ENCODE peak calls at places on chromosomes 1 and 21, in eight cellular contexts. D, A, E, M, O, S, L and Q are unnamed samples.

GRCh38 chr1:59678809-59679228 is 135.9 kb upstream of the HOOK1 start:
- DNase-seq in O (no peak), D (no peak), M (no peak), S (no peak), E (peak; percentile 75), L (no peak), A (no peak), Q (no peak)

GRCh38 chr1:35031103-35031452 is 667 bp downstream of the ZMYM6 start:
- DNase-seq in E (peak; percentile 64), L (no peak), O (peak; percentile 25), M (no peak), S (peak; percentile 26), D (peak; percentile 85), A (peak; percentile 8), Q (peak; percentile 79)

GRCh38 chr1:1921459-1921862 is 2.4 kb upstream of the TMEM52 start:
- DNase-seq in S (no peak), E (no peak), O (peak; percentile 11), A (no peak), L (peak; percentile 50), M (no peak), D (no peak), Q (no peak)

GRCh38 chr1:108590436-108590835 is 30.5 kb downstream of the EEIG2 start:
- DNase-seq in M (no peak), O (no peak), D (no peak), S (no peak), E (no peak), A (no peak), L (no peak), Q (no peak)

GRCh38 chr1:206851611-206852010 is 13.8 kb upstream of the IL20 start:
- DNase-seq in M (no peak), E (no peak), S (no peak), L (no peak), O (no peak), D (no peak), A (no peak), Q (no peak)

GRCh38 chr1:199759268-199759724 is 268.2 kb upstream of the NR5A2 start:
- DNase-seq in D (no peak), L (no peak), O (no peak), E (no peak), M (no peak), A (no peak), S (no peak), Q (no peak)

GRCh38 chr1:169568497-169568896 is 17.8 kb downstream of the F5 start:
- DNase-seq in M (no peak), D (no peak), S (no peak), L (no peak), O (no peak), E (no peak), A (no peak), Q (no peak)

GRCh38 chr1:230401763-230402294 is 24.3 kb downstream of the PGBD5 start:
- DNase-seq in D (peak; percentile 76), O (no peak), M (no peak), L (no peak), S (no peak), E (no peak), A (no peak), Q (no peak)

GRCh38 chr1:48007044-48007443 is 9.9 kb upstream of the TRABD2B start:
- DNase-seq in O (no peak), D (peak; percentile 23), A (no peak), M (no peak), S (no peak), E (no peak), L (no peak), Q (peak; percentile 22)

GRCh38 chr1:155051342-155051776 is 243 bp downstream of the ADAM15 start:
- DNase-seq in S (no peak), O (no peak), L (no peak), E (no peak), A (no peak), M (no peak), D (no peak), Q (no peak)

DNA sequence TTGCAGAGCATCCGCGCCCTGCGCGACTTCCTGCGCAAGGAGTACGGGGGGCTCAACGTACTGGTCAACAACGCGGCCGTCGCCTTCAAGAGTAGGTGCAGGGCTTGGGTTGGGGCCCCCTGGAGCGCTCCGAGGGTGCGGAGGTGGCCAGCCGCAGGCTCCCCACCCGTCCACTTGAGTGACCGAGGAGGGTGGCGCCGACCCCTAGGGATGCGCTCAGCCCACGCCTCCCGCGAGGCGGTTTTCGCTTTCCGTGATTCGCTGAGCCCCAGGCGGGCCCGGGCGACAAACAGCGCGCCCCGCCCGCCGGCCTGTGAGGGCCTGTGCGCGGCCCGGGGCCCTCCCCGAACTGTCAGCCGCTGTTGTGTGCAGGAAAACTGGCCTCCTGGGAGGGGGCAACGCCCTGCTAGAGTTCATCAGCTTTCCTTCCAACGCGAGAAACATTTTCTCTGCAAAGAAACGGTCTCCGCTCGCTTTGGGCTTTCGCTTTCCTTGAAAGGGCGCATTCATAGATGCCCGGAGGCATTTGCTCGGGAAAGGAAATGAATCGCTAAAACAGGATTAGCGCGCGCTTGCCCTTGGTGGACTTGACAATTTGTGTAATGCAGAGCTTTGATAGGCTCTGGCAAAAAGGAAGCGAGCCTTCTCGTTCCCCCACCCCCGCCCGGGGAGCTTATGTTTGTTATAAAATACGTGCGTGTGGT is 664 bp downstream of the CBR3 start:
- DNase-seq in S (peak; percentile 45), M (peak; percentile 59), D (peak; percentile 92), A (peak; percentile 63), L (no peak), E (peak; percentile 83), O (peak; percentile 62), Q (peak; percentile 58)
- TF ChIP-seq POLR2A in S (peak; percentile 2), M (no peak), D (no peak), A (no peak), L (no peak), E (no peak), O (peak; percentile 67), Q (no peak)

GRCh38 chr1:52693843-52694242 is 4.3 kb downstream of the COA7 start:
- DNase-seq in O (no peak), E (no peak), D (no peak), A (no peak), L (no peak), S (no peak), M (no peak), Q (no peak)

GRCh38 chr1:52702886-52703787 is 5.0 kb upstream of the COA7 start:
- DNase-seq in L (peak; percentile 96), M (peak; percentile 94), A (peak; percentile 86), E (peak; percentile 96), O (peak; percentile 93), D (peak; percentile 98), S (peak; percentile 91), Q (peak; percentile 79)

GRCh38 chr1:52695627-52696026 is 2.5 kb downstream of the COA7 start:
- DNase-seq in S (no peak), A (no peak), D (no peak), L (no peak), O (no peak), E (no peak), M (no peak), Q (no peak)

GRCh38 chr1:52692697-52693096 is 5.5 kb downstream of the COA7 start:
- DNase-seq in S (no peak), M (no peak), E (no peak), L (no peak), A (no peak), O (no peak), D (no peak), Q (no peak)

GRCh38 chr1:52697795-52698674 is at the start of gene COA7:
- DNase-seq in E (peak; percentile 91), A (peak; percentile 85), M (peak; percentile 74), O (peak; percentile 90), D (peak; percentile 97), L (peak; percentile 91), S (peak; percentile 89), Q (peak; percentile 84)
- TF ChIP-seq POLR2A in E (peak; percentile 87), A (no peak), M (no peak), O (no peak), D (no peak), L (peak; percentile 38), S (peak; percentile 34), Q (peak; percentile 60)

DNA sequence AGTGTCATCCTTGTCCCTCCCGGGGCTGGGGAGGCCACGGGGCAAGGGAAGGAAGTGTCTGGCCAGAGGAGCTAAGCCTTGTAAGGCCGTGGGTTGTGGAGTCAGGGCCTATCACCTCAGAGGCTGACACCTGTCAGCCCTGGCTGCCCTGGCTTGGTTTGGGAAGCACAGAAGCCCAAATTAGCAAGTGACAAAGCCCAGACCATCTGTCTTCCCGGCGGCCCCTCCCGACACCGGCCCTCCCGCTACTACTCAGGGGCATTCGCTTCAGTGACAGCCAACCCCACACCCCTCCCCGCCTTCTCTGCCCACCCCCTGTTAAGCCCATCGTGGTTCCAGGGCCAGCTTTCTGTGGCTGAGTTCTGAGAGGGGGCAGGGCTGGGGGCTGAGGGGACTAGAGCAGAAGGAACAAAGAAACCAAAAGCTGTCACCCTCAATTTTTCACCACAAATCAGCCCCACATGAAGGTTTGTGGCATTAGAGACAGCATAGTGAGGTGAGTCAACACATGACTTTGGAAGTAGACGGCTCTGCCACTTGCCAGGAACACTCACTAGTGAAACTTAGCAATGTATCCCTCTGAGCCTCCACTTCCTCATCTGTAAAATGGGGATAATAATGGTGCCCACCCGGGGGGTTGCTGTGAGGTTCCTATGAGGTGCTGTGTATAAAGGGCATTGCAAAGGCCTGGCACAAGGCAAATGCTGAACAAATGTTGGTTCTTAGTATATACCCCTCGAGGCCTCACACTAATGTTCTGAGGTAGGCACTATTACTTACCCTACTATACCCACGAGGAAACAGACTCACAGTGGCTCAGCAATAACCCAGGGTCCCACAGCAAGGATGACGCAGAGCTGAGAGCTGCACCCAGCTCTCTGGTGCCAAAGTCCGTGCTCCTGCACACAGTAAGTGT is 5.1 kb upstream of the TNNI1 start:
- DNase-seq in M (no peak), A (no peak), D (no peak), O (no peak), E (no peak), S (no peak), L (no peak), Q (no peak)
- TF ChIP-seq POLR2A in M (no peak), A (no peak), D (no peak), O (no peak), E (no peak), S (no peak), L (no peak), Q (no peak)

GRCh38 chr1:183023601-183024351 is 556 bp downstream of the LAMC1 start:
- DNase-seq in E (peak; percentile 74), S (peak; percentile 81), O (peak; percentile 84), M (peak; percentile 80), L (peak; percentile 89), D (peak; percentile 92), A (peak; percentile 86), Q (peak; percentile 79)

GRCh38 chr1:183022202-183023145 is 746 bp upstream of the LAMC1 start:
- DNase-seq in S (peak; percentile 80), E (peak; percentile 79), O (peak; percentile 77), D (peak; percentile 97), A (peak; percentile 88), L (peak; percentile 77), M (peak; percentile 89), Q (peak; percentile 92)

GRCh38 chr1:183021405-183022201 is 1.6 kb upstream of the LAMC1 start:
- DNase-seq in E (no peak), S (no peak), A (no peak), O (no peak), M (no peak), L (no peak), D (no peak), Q (no peak)

GRCh38 chr1:183024352-183025337 is 1.4 kb downstream of the LAMC1 start:
- DNase-seq in O (no peak), D (no peak), E (peak; percentile 56), S (no peak), M (no peak), L (no peak), A (no peak), Q (peak; percentile 50)

DNA sequence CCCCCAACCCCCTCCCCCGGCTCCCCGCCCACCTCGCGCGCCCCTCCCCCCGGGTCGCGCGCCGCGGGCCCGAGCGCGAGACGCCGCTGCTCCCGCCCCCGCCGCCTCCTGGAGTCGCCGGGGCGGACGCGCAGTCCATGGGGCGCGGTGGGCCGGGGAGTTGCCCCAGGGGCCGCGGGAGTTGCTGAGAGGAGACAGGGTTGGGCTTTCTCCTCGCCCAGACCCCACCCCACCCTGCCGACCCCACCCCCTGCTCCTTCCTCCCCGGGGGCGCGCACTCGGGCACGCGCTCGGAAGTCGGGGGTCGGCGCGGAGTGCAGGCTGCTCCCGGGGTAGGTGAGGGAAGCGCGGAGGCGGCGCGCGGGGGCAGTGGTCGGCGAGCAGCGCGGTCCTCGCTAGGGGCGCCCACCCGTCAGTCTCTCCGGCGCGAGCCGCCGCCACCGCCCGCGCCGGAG is at the start of gene LAMC1:
- DNase-seq in M (peak; percentile 65), L (peak; percentile 66), A (peak; percentile 52), O (peak; percentile 66), S (peak; percentile 62), D (peak; percentile 95), E (peak; percentile 89), Q (peak; percentile 81)
- TF ChIP-seq POLR2A in M (no peak), L (no peak), A (no peak), O (no peak), S (no peak), D (no peak), E (peak; percentile 59), Q (no peak)